ENCODE peak calls at places on chromosomes 7 and 10, in six cellular contexts. R is activated gamma-delta T cell treated with Interleukin-2 at 50 U/mL for 16 hours; M is GM19239; E is stimulated activated CD8-positive, alpha-beta memory T cell treated with anti-CD3 and anti-CD28 coated beads, Interleukin-15, amount 100 ng/mL, for 48 hours; T is effector CD4-positive, alpha-beta T cell; Y is HFFc6. L is an unnamed sample.

GRCh38 chr7:3042861-3043489 is 692 bp downstream of the CARD11 start:
- DNase-seq in R (peak), M (peak), E (peak), T (peak), Y (no peak), L (peak)

GRCh38 chr10:25278180-25278579 is 103.4 kb downstream of the GPR158 start:
- DNase-seq in R (no peak), M (no peak), E (no peak), T (no peak), Y (no peak), L (no peak)

GRCh38 chr7:127578036-127578684 is 7.2 kb downstream of the GCC1 start:
- DNase-seq in R (no peak), M (no peak), E (no peak), T (no peak), Y (peak), L (no peak)

GRCh38 chr7:108265007-108265406 is 134.8 kb upstream of the LAMB4 start:
- DNase-seq in R (no peak), M (no peak), E (no peak), T (no peak), Y (no peak), L (no peak)

GRCh38 chr7:25846722-25847121 is 305.3 kb upstream of the NFE2L3 start:
- DNase-seq in R (no peak), M (no peak), E (no peak), T (no peak), Y (no peak), L (no peak)

GRCh38 chr7:78080811-78081210 is 282.2 kb downstream of the PHTF2 start:
- DNase-seq in R (no peak), M (no peak), E (no peak), T (no peak), Y (peak), L (no peak)

GRCh38 chr10:96268341-96268909 is 2.9 kb downstream of the BLNK start:
- DNase-seq in R (no peak), M (no peak), E (no peak), T (no peak), Y (no peak), L (no peak)

GRCh38 chr7:480531-481218 is 39.0 kb downstream of the PDGFA start:
- DNase-seq in R (no peak), M (no peak), E (no peak), T (no peak), Y (no peak), L (no peak)

GRCh38 chr10:116741391-116742351 is 695 bp downstream of the HSPA12A start:
- DNase-seq in R (no peak), M (no peak), E (no peak), T (no peak), Y (no peak), L (no peak)

GRCh38 chr7:36686499-36686898 is 37.8 kb downstream of the AOAH start:
- DNase-seq in R (peak), M (no peak), E (peak), T (no peak), Y (no peak), L (no peak)

GRCh38 chr7:87874066-87874465 is 2.1 kb downstream of the SLC25A40 start:
- DNase-seq in R (no peak), M (no peak), E (no peak), T (no peak), Y (no peak), L (no peak)

GRCh38 chr7:133837248-133837647 is 289.9 kb upstream of the LRGUK start:
- DNase-seq in R (no peak), M (no peak), E (no peak), T (no peak), Y (no peak), L (no peak)

GRCh38 chr10:72068901-72069446 is 19.4 kb downstream of the SPOCK2 start:
- DNase-seq in R (no peak), M (no peak), E (no peak), T (no peak), Y (no peak), L (no peak)

GRCh38 chr7:2049782-2050510 is 182.8 kb downstream of the MAD1L1 start:
- DNase-seq in R (no peak), M (no peak), E (peak), T (no peak), Y (no peak), L (no peak)

GRCh38 chr7:33447980-33448379 is 318.6 kb downstream of the BBS9 start:
- DNase-seq in R (no peak), M (no peak), E (no peak), T (no peak), Y (no peak), L (no peak)

GRCh38 chr7:131110294-131111080 is 217.2 kb upstream of the MKLN1 start:
- DNase-seq in R (no peak), M (no peak), E (no peak), T (no peak), Y (peak), L (no peak)

L was measured in GM12892.